ENCODE peak calls at places on chromosomes 1 and 21, in four cellular contexts. Y, O, W and T are unnamed samples.

GRCh38 chr1:84504580-84505021 is 1.6 kb upstream of the SPATA1 start:
- DNase-seq in O (peak; percentile 38), W (no peak), Y (no peak), T (peak; percentile 58)

GRCh38 chr1:221315330-221315729 is 426.6 kb downstream of the DUSP10 start:
- DNase-seq in W (no peak), Y (no peak), O (no peak), T (peak; percentile 41)

GRCh38 chr1:3903141-3904005 is 3.3 kb upstream of the C1orf174 start:
- DNase-seq in Y (no peak), O (no peak), W (no peak), T (no peak)

GRCh38 chr21:40706806-40707205 is 140.2 kb downstream of the DSCAM start:
- DNase-seq in Y (no peak), W (no peak), O (no peak), T (no peak)

GRCh38 chr21:43938751-43939442 is 73.2 kb upstream of the TRAPPC10 start:
- DNase-seq in W (peak; percentile 82), Y (peak; percentile 84), O (peak; percentile 11), T (peak; percentile 52)

GRCh38 chr1:230636575-230637163 is 5.6 kb upstream of the COG2 start:
- DNase-seq in W (no peak), O (no peak), Y (no peak), T (no peak)

GRCh38 chr1:115230281-115230680 is 107.8 kb downstream of the NGF start:
- DNase-seq in W (no peak), Y (no peak), O (no peak), T (no peak)

GRCh38 chr1:151267760-151268159 is 13.2 kb downstream of the PSMD4 start:
- DNase-seq in W (no peak), Y (no peak), O (no peak), T (no peak)

GRCh38 chr1:67347688-67348472 is 40.2 kb downstream of the IL12RB2 start:
- DNase-seq in Y (peak; percentile 27), O (no peak), W (no peak), T (peak; percentile 49)

GRCh38 chr1:31674626-31675025 is 29.2 kb downstream of the COL16A1 start:
- DNase-seq in O (no peak), Y (no peak), W (no peak), T (no peak)

GRCh38 chr1:66624412-66625060 is 90.6 kb downstream of the SGIP1 start:
- DNase-seq in W (no peak), Y (no peak), O (no peak), T (peak; percentile 68)

GRCh38 chr1:68528243-68528642 is 31.4 kb upstream of the DEPDC1 start:
- DNase-seq in W (no peak), Y (no peak), O (no peak), T (no peak)

GRCh38 chr1:26161408-26162219 is 2.7 kb downstream of the FAM110D start:
- DNase-seq in W (no peak), Y (peak; percentile 69), O (no peak), T (no peak)

GRCh38 chr1:232904566-232904965 is 45.8 kb upstream of the NTPCR start:
- DNase-seq in W (no peak), Y (no peak), O (peak; percentile 68), T (peak; percentile 64)

GRCh38 chr1:169044296-169044695 is 62.2 kb upstream of the ATP1B1 start:
- DNase-seq in W (no peak), Y (no peak), O (no peak), T (no peak)

GRCh38 chr21:42997053-42997452 is 22.7 kb downstream of the PKNOX1 start:
- DNase-seq in Y (peak; percentile 61), W (peak; percentile 85), O (peak; percentile 90), T (peak; percentile 92)

GRCh38 chr1:8682573-8682972 is 134.9 kb downstream of the RERE start:
- DNase-seq in W (no peak), Y (no peak), O (no peak), T (no peak)

GRCh38 chr1:920008-920407 is 3.7 kb upstream of the SAMD11 start:
- DNase-seq in W (no peak), O (no peak), Y (no peak), T (no peak)

GRCh38 chr21:34728479-34728878 is 59.7 kb downstream of the CLIC6 start:
- DNase-seq in W (no peak), Y (no peak), O (no peak), T (no peak)

GRCh38 chr21:17250651-17251294 is 262.1 kb upstream of the CXADR start:
- DNase-seq in O (no peak), W (no peak), Y (no peak), T (peak; percentile 24)

GRCh38 chr1:41274827-41275519 is 32.9 kb upstream of the SCMH1 start:
- DNase-seq in W (no peak), Y (no peak), O (no peak), T (no peak)

GRCh38 chr1:225617956-225618355 is 35.0 kb downstream of the ENAH start:
- DNase-seq in O (no peak), Y (no peak), W (no peak), T (no peak)

GRCh38 chr1:168637350-168637991 is 61.1 kb downstream of the XCL1 start:
- DNase-seq in Y (no peak), O (no peak), W (no peak), T (no peak)

GRCh38 chr1:6627841-6628545 is 3.3 kb downstream of the THAP3 start:
- DNase-seq in O (no peak), Y (no peak), W (no peak), T (no peak)

DNA sequence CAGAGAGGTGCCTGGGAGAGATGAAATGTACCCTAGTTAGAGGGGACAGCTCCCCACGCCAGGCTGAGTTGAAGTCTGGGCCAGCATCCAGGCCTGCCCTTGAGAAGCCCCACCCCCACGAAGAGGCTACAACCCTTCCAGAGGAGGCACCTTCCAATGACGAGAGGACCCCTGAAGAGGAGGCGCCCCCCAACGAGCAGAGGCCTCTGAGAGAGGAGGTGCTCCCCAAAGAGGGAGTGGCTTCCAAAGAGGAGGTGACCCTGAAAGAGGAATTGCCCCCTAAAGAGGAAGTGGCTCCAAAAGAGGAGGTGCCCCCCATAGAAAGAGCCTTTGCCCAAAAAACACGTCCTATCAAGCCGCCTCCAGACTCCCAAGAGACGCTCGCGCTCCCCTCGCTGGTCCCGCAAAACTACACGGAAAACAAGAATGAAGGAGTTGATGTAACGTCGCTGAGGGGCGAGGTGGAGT is 3.1 kb downstream of the EVA1B start:
- DNase-seq in Y (no peak), O (no peak), W (no peak), T (no peak)
- H3K27ac ChIP-seq in Y (peak overlapping the region; percentile 56), O (peak overlapping the region; percentile 57), W (peak overlapping the region; percentile 94), T (no peak overlapping the region)

DNA sequence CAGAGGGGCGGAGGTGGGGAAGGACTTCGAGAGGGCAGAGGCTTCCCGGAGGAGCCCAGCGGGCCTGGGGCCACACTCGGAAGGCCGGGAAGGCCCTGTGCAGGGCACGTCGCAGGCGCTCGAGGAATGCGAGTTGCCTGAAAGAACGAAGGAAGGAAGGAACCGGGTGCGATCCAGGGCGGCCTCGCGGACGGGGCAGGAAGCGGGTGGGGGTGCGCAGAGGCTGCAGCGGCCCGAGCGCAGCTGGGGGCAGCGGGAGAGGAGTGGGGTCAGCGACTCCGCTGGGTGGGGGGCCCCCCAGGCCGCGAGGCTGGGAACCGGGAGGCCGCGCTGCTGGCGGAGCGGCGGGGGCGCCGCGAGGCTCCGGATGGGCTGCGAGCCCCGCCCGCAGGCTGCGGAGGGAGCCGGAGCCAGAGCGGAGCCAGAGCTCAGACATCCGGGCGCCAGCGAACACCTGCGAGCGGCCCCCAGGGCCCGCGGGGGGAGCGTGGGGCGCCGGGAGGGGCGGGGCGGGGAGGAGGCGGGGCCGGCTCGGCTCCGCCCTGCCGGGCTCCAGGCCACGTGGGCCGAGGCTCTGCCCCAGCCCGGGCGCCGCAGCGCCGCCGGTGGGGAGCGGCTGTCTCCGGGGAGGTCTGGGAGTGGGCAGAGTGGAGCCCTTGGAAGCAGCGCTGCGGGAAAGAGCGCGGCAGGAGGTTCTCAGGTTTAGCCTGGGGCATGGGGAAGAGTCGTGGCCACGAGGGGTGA is 4.6 kb downstream of the ID3 start:
- DNase-seq in W (peak; percentile 83), Y (peak; percentile 83), O (no peak), T (peak; percentile 85)
- TF ChIP-seq CTCF in W (peak; percentile 14), Y (peak; percentile 39), O (peak; percentile 33), T (peak; percentile 44)

GRCh38 chr1:182383934-182384333 is 7.7 kb downstream of the GLUL start:
- DNase-seq in W (no peak), O (no peak), Y (no peak), T (no peak)

GRCh38 chr1:182381962-182382819 is 9.4 kb downstream of the GLUL start:
- DNase-seq in O (no peak), Y (no peak), W (no peak), T (no peak)

GRCh38 chr1:182383037-182383661 is 8.4 kb downstream of the GLUL start:
- DNase-seq in Y (no peak), O (no peak), W (no peak), T (no peak)

GRCh38 chr1:182377175-182377574 is 14.4 kb downstream of the GLUL start:
- DNase-seq in W (no peak), Y (no peak), O (no peak), T (no peak)

GRCh38 chr1:182380199-182380598 is 11.4 kb downstream of the GLUL start:
- DNase-seq in W (no peak), O (no peak), Y (no peak), T (no peak)
- H3K27ac ChIP-seq in W (no peak overlapping the region), O (no peak overlapping the region), Y (peak overlapping the region; percentile 70), T (no peak overlapping the region)

DNA sequence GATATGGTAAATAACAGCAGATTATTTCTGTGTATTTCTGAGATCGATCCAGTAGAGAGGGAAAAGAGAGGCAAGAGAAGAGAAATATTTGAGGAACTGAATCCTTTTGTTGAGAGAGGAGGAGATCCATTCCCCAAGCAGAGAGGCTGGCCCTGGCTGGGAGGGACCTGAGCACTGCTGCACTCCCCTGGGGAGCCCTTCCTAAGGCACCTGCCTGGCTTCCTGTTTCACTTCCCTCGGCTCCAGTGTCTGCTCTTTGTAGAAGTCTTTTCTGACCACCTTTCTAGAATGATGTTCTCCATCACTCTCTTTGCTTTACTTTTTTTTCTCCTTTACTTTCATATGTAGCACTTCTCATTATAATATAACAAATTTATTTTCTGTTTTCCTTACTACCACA is 42.3 kb upstream of the SLC6A9 start:
- DNase-seq in O (no peak), W (no peak), Y (no peak), T (no peak)
- TF ChIP-seq CTCF in O (no peak), W (no peak), Y (no peak), T (no peak)

GRCh38 chr1:156407760-156408159 is 38.7 kb downstream of the RHBG start:
- DNase-seq in O (no peak), Y (no peak), W (no peak), T (no peak)

GRCh38 chr1:156412653-156413309 is 43.8 kb downstream of the RHBG start:
- DNase-seq in O (no peak), W (no peak), Y (no peak), T (no peak)

GRCh38 chr1:156409424-156409823 is 40.4 kb downstream of the RHBG start:
- DNase-seq in Y (no peak), W (no peak), O (no peak), T (no peak)

GRCh38 chr1:156410740-156411139 is 41.7 kb downstream of the RHBG start:
- DNase-seq in W (no peak), Y (no peak), O (no peak), T (no peak)

GRCh38 chr1:156410238-156410637 is 41.2 kb downstream of the RHBG start:
- DNase-seq in W (no peak), Y (no peak), O (no peak), T (no peak)
- H3K27ac ChIP-seq in W (no peak overlapping the region), Y (no peak overlapping the region), O (no peak overlapping the region), T (no peak overlapping the region)

DNA sequence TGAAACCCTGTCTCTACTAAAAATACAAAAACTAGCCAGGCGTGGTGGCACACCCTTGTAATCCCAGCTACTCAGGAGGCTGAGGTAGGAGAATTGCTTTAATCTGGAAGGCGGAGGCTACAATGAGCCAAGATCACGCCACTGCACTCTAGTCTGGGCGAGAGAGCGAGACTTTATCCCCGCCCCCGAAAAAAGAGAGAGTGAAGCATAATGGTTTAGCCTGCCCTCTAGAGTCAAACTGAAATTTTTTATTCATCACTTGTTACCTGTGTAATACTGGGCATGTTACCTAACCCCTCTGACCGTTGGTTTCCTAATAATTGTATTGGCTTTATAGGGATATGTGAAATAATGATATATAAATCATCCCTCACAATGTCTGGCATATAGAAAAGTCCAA is 18.8 kb downstream of the GPR52 start:
- DNase-seq in O (no peak), Y (no peak), W (no peak), T (no peak)
- TF ChIP-seq CTCF in O (no peak), Y (no peak), W (no peak), T (no peak)